ENCODE peak calls at places on chromosomes 11 and 22, in eight cellular contexts. K, J, F, V, R, P, C and I are unnamed samples.

GRCh38 chr11:35337136-35337918 is 82.0 kb downstream of the SLC1A2 start:
- DNase-seq in C (no peak), P (no peak), F (no peak), J (peak), K (no peak), R (no peak), V (no peak), I (no peak)

GRCh38 chr11:57982763-57983162 is 40.9 kb upstream of the OR9Q1 start:
- DNase-seq in J (no peak), K (no peak), R (no peak), F (no peak), P (no peak), V (no peak), C (no peak), I (no peak)

GRCh38 chr22:46063861-46064235 is 86.5 kb upstream of the PPARA start:
- DNase-seq in C (no peak), J (no peak), R (peak), P (no peak), F (no peak), K (no peak), V (no peak), I (no peak)

GRCh38 chr11:62013266-62014157 is 46.1 kb upstream of the FTH1 start:
- DNase-seq in C (no peak), R (no peak), F (no peak), J (peak), P (no peak), K (no peak), V (no peak), I (no peak)

GRCh38 chr11:37026741-37027140 is 428.7 kb upstream of the RAG2 start:
- DNase-seq in P (no peak), R (no peak), K (no peak), J (no peak), V (no peak), C (no peak), F (no peak), I (no peak)

GRCh38 chr11:101341578-101341977 is 212.0 kb upstream of the PGR start:
- DNase-seq in R (no peak), F (no peak), P (no peak), C (no peak), K (no peak), J (no peak), V (no peak), I (no peak)

GRCh38 chr22:35231585-35232084 is 25.7 kb upstream of the HMGXB4 start:
- DNase-seq in R (no peak), F (peak), K (peak), C (peak), V (peak), J (peak), P (peak), I (peak)

GRCh38 chr11:119319136-119319701 is 2.3 kb upstream of the MCAM start:
- DNase-seq in C (no peak), F (no peak), V (no peak), J (no peak), K (no peak), P (no peak), R (no peak), I (no peak)

GRCh38 chr11:126607374-126607773 is 251.9 kb downstream of the ST3GAL4 start:
- DNase-seq in J (peak), P (peak), R (no peak), V (no peak), F (no peak), C (peak), K (no peak), I (no peak)

GRCh38 chr22:41314821-41315220 is 13.5 kb downstream of the ZC3H7B start:
- DNase-seq in P (no peak), K (no peak), R (no peak), F (no peak), J (no peak), V (no peak), C (no peak), I (no peak)

GRCh38 chr11:86553322-86553721 is 119.1 kb downstream of the ME3 start:
- DNase-seq in F (no peak), C (no peak), R (no peak), V (no peak), K (no peak), J (no peak), P (no peak), I (no peak)